ENCODE peak calls at places on chromosomes 13 and 19, in four cellular contexts. B is left ventricle myocardium superior, M is small intestine, J is choroid plexus epithelial cell. V is an unnamed sample.

GRCh38 chr19:45817725-45818301 is 2.7 kb upstream of the RSPH6A start:
- DNase-seq in B (no peak), M (no peak), J (no peak), V (no peak)

GRCh38 chr13:84985860-84986259 is 813.4 kb downstream of the SLITRK6 start:
- DNase-seq in J (peak), B (no peak), M (no peak), V (no peak)

GRCh38 chr19:55189424-55189823 is 9.3 kb upstream of the SYT5 start:
- DNase-seq in J (peak), M (no peak), B (peak), V (peak)

GRCh38 chr13:50074843-50075242 is 59.6 kb downstream of the KCNRG start:
- DNase-seq in M (no peak), B (no peak), J (no peak), V (no peak)

GRCh38 chr13:52356327-52356726 is 49.6 kb downstream of the THSD1 start:
- DNase-seq in B (no peak), J (peak), M (no peak), V (no peak)

GRCh38 chr13:79898996-79899395 is 418.0 kb downstream of the NDFIP2 start:
- DNase-seq in M (no peak), B (no peak), J (no peak), V (no peak)

GRCh38 chr13:82654851-82655517 is 1227.3 kb downstream of the SLITRK1 start:
- DNase-seq in B (peak), M (no peak), J (peak), V (no peak)

GRCh38 chr13:113732961-113733950 is 25.8 kb upstream of the TMEM255B start:
- DNase-seq in M (no peak), J (no peak), B (peak), V (no peak)

GRCh38 chr19:35332817-35333216 is 3.8 kb downstream of the CD22 start:
- DNase-seq in J (no peak), M (no peak), B (no peak), V (no peak)

GRCh38 chr13:66886248-66886647 is 343.9 kb downstream of the PCDH9 start:
- DNase-seq in J (no peak), B (no peak), M (no peak), V (no peak)

V was measured in mesenchymal stem cell.